ENCODE peak calls at places on chromosome 11, in seven cellular contexts. I is GM23338; J is CD8-positive, alpha-beta memory T cell; Z is CD8-positive, alpha-beta T cell; K is heart right ventricle; A is pancreas; V is naive thymus-derived CD4-positive, alpha-beta T cell. H is an unnamed sample. For H3K4me1, the result is how much of the 10 kb centered on the place peaks cover.

GRCh38 chr11:124732230-124732629 is 7.5 kb upstream of the NRGN start:
- DNase-seq in Z (no peak), K (no peak), I (no peak), J (no peak), V (no peak), A (no peak), H (no peak)

GRCh38 chr11:15006139-15006759 is 34.1 kb upstream of the CALCA start:
- DNase-seq in K (no peak), Z (peak), J (peak), V (peak), A (no peak), I (peak), H (peak)

GRCh38 chr11:71248251-71248570 is 4.2 kb downstream of the SHANK2 start:
- DNase-seq in A (no peak), I (no peak), V (no peak), K (no peak), Z (no peak), J (no peak), H (no peak)

GRCh38 chr11:44565746-44566558 is 489 bp downstream of the CD82 start:
- DNase-seq in Z (no peak), K (no peak), J (no peak), A (no peak), V (no peak), I (peak), H (peak)

GRCh38 chr11:3083321-3083720 is 26.1 kb upstream of the CARS1 start:
- DNase-seq in Z (no peak), A (no peak), J (no peak), V (no peak), K (no peak), I (no peak), H (no peak)

GRCh38 chr11:61972112-61972795 is 4.8 kb upstream of the FTH1 start:
- DNase-seq in A (no peak), K (no peak), Z (no peak), V (no peak), J (no peak), I (peak), H (no peak)

GRCh38 chr11:2870955-2871720 is 14.4 kb downstream of the CDKN1C start:
- DNase-seq in I (peak), J (no peak), Z (no peak), K (no peak), A (no peak), V (no peak), H (no peak)

GRCh38 chr11:70070736-70071135 is 7.4 kb upstream of the ANO1 start:
- DNase-seq in V (no peak), K (no peak), J (no peak), I (no peak), Z (no peak), A (no peak), H (no peak)

GRCh38 chr11:68460741-68461283 is at the start of gene PPP6R3:
- DNase-seq in K (no peak), I (no peak), Z (no peak), V (no peak), A (no peak), J (no peak), H (peak)

GRCh38 chr11:134592391-134592990 is 180.4 kb upstream of the B3GAT1 start:
- DNase-seq in I (peak), J (no peak), V (no peak), A (no peak), Z (peak), K (no peak), H (peak)

GRCh38 chr11:113397212-113397611 is 9.6 kb downstream of the ANKK1 start:
- DNase-seq in K (no peak), I (no peak), V (no peak), J (no peak), A (no peak), Z (no peak), H (no peak)

GRCh38 chr11:14907411-14908213 is 15.6 kb upstream of the CYP2R1 start:
- DNase-seq in V (peak), A (peak), I (peak), Z (peak), J (peak), K (peak), H (peak)

DNA sequence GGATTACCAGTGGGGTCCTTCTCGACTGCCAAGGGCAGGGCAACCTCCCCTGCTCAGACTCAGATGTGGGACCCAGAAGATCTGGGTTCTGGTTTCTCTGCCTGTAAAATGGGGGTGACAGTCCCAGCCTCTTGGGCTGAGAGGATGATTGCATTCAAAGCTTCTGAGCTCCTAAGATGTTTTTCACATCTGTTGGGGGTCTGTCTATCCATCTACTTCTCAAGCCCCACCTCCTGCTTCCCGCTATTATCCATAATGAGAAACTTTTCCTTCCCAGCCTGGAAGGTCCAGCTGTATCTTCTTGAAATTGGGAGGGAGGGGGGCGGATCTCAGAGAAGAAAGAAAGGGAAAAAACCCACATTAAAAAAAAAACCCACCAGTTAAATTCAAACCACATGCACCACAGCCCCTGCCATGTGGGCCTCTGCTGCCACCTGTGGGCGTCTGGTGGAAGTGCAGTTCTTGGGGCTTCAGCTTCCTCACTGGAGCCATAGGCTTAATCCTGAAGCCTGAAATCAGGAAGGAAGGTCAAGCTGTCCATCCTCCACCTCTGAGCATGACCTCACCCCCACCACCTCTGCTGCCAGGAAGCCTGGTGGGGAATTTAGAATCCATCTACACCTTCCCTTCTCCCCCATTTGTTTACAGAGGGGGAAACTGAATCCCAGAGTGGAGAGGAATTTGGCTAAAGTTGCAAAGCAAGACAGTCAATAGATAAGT is 27.3 kb downstream of the ARHGEF17 start:
- DNase-seq in A (peak), J (peak), Z (peak), I (peak), V (peak), K (peak), H (peak)
- H3K4me1 ChIP-seq in A (under half), J (under half), Z (under half), I (under half), V (under half), K (half or more), H (under half)

GRCh38 chr11:77087723-77088225 is 14.9 kb upstream of the OMP start:
- DNase-seq in Z (no peak), A (peak), V (no peak), I (no peak), J (no peak), K (no peak), H (no peak)
- H3K4me1 ChIP-seq in Z (under half), A (under half), V (under half), I (under half), J (under half), K (under half), H (under half)

GRCh38 chr11:64208086-64208795 is 1.7 kb downstream of the FERMT3 start:
- DNase-seq in I (no peak), K (no peak), A (no peak), V (no peak), J (no peak), Z (no peak), H (no peak)

GRCh38 chr11:64209563-64209843 is 3.0 kb downstream of the FERMT3 start:
- DNase-seq in K (no peak), I (no peak), A (no peak), V (no peak), J (no peak), Z (no peak), H (no peak)

GRCh38 chr11:64207247-64208085 is 945 bp downstream of the FERMT3 start:
- DNase-seq in I (peak), A (peak), K (peak), Z (peak), V (peak), J (peak), H (peak)

GRCh38 chr11:64210301-64211020 is 3.9 kb downstream of the FERMT3 start:
- DNase-seq in V (no peak), I (no peak), K (no peak), Z (no peak), A (no peak), J (no peak), H (no peak)

DNA sequence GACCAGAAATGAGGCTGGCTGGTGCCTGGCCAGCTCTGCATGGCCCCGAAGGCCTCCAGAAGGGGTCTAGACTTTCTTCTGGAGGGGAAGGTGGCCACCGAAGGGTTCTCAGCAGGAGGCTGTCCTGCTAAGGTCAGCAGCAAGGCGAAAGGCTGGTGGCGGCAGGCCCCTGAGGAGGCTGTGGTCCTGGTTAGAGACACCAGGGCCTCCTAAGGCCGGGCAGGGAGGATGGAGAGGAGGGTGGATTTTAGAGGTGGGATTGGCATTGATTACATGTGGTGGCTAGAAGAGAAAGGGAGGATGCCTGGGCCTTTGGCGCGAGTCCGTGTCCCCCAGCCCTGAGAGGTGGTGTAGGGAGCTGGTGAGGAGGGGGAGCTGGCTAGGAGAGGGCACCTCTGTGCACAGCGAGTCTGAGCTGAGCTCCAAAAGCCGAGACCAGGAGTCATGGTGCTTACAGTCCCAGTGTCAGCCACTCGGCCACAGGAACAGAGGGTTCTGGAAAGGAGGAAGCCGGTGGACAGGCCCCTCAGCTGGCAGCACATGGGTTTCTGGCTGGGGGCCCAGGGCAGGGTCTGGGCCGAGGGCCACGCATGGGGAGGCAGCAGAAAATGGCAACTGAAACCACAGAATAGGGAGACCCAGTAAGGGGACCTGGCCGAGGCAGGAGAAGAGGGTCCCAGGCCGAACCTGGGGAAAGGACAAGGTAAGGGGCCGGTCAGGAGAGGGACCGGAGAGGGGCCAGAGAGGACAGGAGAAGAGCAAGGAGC is 2.5 kb downstream of the FERMT3 start:
- DNase-seq in J (no peak), A (no peak), Z (no peak), K (no peak), V (no peak), I (no peak), H (no peak)
- H3K4me1 ChIP-seq in J (under half), A (under half), Z (under half), K (under half), V (under half), I (under half), H (under half)

GRCh38 chr11:65652511-65653228 is 10.0 kb downstream of the RELA start:
- DNase-seq in Z (peak), I (peak), K (peak), V (peak), J (peak), A (peak), H (peak)

GRCh38 chr11:65649656-65650546 is 12.0 kb downstream of the SIPA1 start:
- DNase-seq in A (no peak), V (no peak), K (no peak), J (no peak), Z (peak), I (no peak), H (no peak)

GRCh38 chr11:65650547-65651338 is 12.0 kb downstream of the RELA start:
- DNase-seq in J (no peak), Z (peak), K (no peak), I (peak), V (no peak), A (peak), H (no peak)

GRCh38 chr11:65651589-65652510 is 10.9 kb downstream of the RELA start:
- DNase-seq in K (no peak), V (no peak), I (peak), Z (peak), A (peak), J (no peak), H (peak)

GRCh38 chr11:65651339-65651588 is 11.5 kb downstream of the RELA start:
- DNase-seq in I (no peak), K (no peak), Z (no peak), A (no peak), V (no peak), J (no peak), H (no peak)
- H3K4me1 ChIP-seq in I (under half), K (under half), Z (under half), A (under half), V (under half), J (under half), H (under half)

GRCh38 chr11:57320719-57321387 is 3.9 kb downstream of the TNKS1BP1 start:
- DNase-seq in V (no peak), K (no peak), J (no peak), A (no peak), Z (no peak), I (no peak), H (peak)

GRCh38 chr11:57321996-57322880 is 2.5 kb downstream of the TNKS1BP1 start:
- DNase-seq in J (no peak), V (no peak), K (peak), A (peak), I (peak), Z (peak), H (peak)

GRCh38 chr11:57322881-57323467 is 1.8 kb downstream of the TNKS1BP1 start:
- DNase-seq in A (no peak), Z (no peak), I (no peak), K (no peak), J (no peak), V (no peak), H (no peak)

GRCh38 chr11:57320067-57320718 is 4.6 kb downstream of the TNKS1BP1 start:
- DNase-seq in J (no peak), K (no peak), I (no peak), Z (no peak), V (no peak), A (no peak), H (no peak)

GRCh38 chr11:57321388-57321995 is 3.3 kb downstream of the TNKS1BP1 start:
- DNase-seq in V (no peak), I (no peak), J (no peak), A (no peak), K (no peak), Z (no peak), H (no peak)
- H3K4me1 ChIP-seq in V (under half), I (under half), J (under half), A (under half), K (under half), Z (under half), H (under half)

DNA sequence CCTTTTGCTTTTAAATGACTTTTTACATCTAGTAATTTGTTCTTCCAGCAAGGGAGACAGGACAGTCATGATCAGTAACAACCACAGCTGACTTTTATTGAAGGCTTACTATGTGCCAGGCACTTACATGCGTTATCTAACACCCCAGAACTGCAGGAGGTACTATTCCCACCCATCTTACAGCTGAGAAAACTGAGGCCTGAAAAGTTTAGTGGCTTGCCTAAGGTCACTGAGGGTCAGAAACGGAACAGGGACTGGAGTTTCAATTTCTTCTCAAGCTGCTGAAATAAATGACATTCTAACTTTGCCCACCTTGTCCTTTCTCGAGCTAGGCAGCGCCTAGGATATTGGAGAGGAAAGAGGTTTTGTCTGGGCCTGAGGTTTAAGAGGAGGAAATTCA is 102.1 kb downstream of the NAT10 start:
- DNase-seq in K (no peak), J (no peak), I (no peak), Z (no peak), V (no peak), A (no peak), H (no peak)
- H3K4me1 ChIP-seq in K (under half), J (under half), I (under half), Z (under half), V (under half), A (under half), H (under half)

DNA sequence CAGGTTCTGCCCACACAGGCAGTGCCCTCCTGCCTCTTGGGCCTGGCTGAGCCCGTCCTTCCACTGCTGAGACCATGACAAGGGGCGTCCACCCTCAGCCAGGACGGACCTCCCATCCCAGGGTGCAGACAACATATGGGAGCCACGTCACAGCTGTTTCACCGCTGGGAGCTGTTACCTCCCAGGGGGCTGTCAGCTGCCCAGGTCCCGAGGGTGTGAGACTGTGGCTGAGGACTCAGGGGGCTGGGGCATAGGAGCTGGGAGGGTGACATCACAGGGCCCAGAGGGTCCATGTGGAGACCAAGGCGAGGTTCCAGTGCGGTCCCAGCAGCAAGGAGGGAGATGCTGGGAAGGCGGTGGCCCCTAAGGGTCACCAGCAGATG is 17.9 kb upstream of the CTSD start:
- DNase-seq in I (no peak), J (no peak), A (no peak), Z (no peak), V (no peak), K (no peak), H (no peak)
- H3K4me1 ChIP-seq in I (under half), J (under half), A (under half), Z (under half), V (under half), K (under half), H (under half)

H was measured in small intestine.